ENCODE peak calls at places on chromosomes 3 and 15, in six cellular contexts. H, I, P, E, F and B are unnamed samples.

GRCh38 chr3:184691397-184692131 is 20.3 kb downstream of the MAGEF1 start:
- DNase-seq in H (no peak), E (no peak), F (no peak), P (peak), I (no peak), B (no peak)

GRCh38 chr15:99123706-99124451 is 19.0 kb downstream of the SYNM start:
- DNase-seq in H (no peak), P (peak), F (peak), I (no peak), E (peak), B (no peak)

GRCh38 chr3:107032111-107032510 is 345.1 kb upstream of the CCDC54 start:
- DNase-seq in H (no peak), E (no peak), P (peak), F (no peak), I (no peak), B (no peak)

GRCh38 chr15:54097019-54097418 is 118.8 kb downstream of the UNC13C start:
- DNase-seq in P (no peak), I (no peak), E (no peak), F (no peak), H (no peak), B (no peak)

GRCh38 chr3:194990454-194991337 is 280.3 kb downstream of the XXYLT1 start:
- DNase-seq in P (no peak), F (no peak), I (no peak), E (no peak), H (peak), B (no peak)

GRCh38 chr3:161851941-161852566 is 355.4 kb downstream of the OTOL1 start:
- DNase-seq in E (peak), H (peak), I (no peak), F (no peak), P (peak), B (peak)

GRCh38 chr3:105388199-105388598 is 21.5 kb downstream of the ALCAM start:
- DNase-seq in I (no peak), P (no peak), H (no peak), F (no peak), E (no peak), B (no peak)

GRCh38 chr3:114506622-114507300 is 212.9 kb downstream of the TIGIT start:
- DNase-seq in E (no peak), I (no peak), P (no peak), H (no peak), F (no peak), B (no peak)

GRCh38 chr15:101795455-101795854 is 7.9 kb upstream of the OR4F6 start:
- DNase-seq in F (no peak), H (no peak), E (no peak), P (no peak), I (no peak), B (no peak)

GRCh38 chr15:91752081-91752810 is 101.3 kb upstream of the SLCO3A1 start:
- DNase-seq in E (peak), H (no peak), P (peak), F (no peak), I (no peak), B (peak)

GRCh38 chr3:134258761-134259347 is 8.2 kb upstream of the RYK start:
- DNase-seq in F (no peak), P (no peak), I (no peak), E (no peak), H (no peak), B (no peak)

GRCh38 chr3:58059349-58060321 is 51.4 kb downstream of the FLNB start:
- DNase-seq in E (no peak), H (no peak), P (no peak), F (peak), I (no peak), B (no peak)

GRCh38 chr15:75656813-75657212 is 9.1 kb downstream of the SNX33 start:
- DNase-seq in F (no peak), I (no peak), H (no peak), P (no peak), E (no peak), B (no peak)

GRCh38 chr3:179967622-179968021 is 69.1 kb downstream of the PEX5L start:
- DNase-seq in E (no peak), I (no peak), H (peak), F (no peak), P (no peak), B (peak)

GRCh38 chr3:100256724-100257123 is 4.1 kb upstream of the TBC1D23 start:
- DNase-seq in H (no peak), I (no peak), P (no peak), E (no peak), F (no peak), B (no peak)

GRCh38 chr15:34318277-34319079 is 19.1 kb downstream of the SLC12A6 start:
- DNase-seq in F (peak), H (no peak), P (peak), I (no peak), E (peak), B (peak)

GRCh38 chr15:63709365-63709764 is 112.2 kb downstream of the FBXL22 start:
- DNase-seq in F (no peak), P (no peak), H (no peak), E (no peak), I (no peak), B (no peak)

GRCh38 chr3:127753338-127753737 is 69.0 kb downstream of the MGLL start:
- DNase-seq in P (no peak), I (no peak), E (no peak), H (no peak), F (no peak), B (no peak)

GRCh38 chr3:37072892-37073291 is 79.6 kb downstream of the MLH1 start:
- DNase-seq in E (no peak), F (no peak), H (no peak), P (no peak), I (no peak), B (no peak)

GRCh38 chr3:110343945-110344344 is 727.7 kb upstream of the NECTIN3 start:
- DNase-seq in H (no peak), I (no peak), F (no peak), E (no peak), P (no peak), B (no peak)